ENCODE peak calls at places on chromosomes 4 and X, in four cellular contexts. D is left ventricle myocardium superior, H is sciatic nerve, Z is lower lobe of right lung. J is an unnamed sample.

GRCh38 chr4:26330186-26330787 is 9.5 kb downstream of the RBPJ start:
- ATAC-seq in D (peak; percentile 74), H (peak; percentile 79), Z (peak; percentile 69), J (peak; percentile 74)

GRCh38 chr4:10625130-10625529 is 59.4 kb downstream of the CLNK start:
- ATAC-seq in D (no peak), H (peak; percentile 82), Z (no peak), J (no peak)

GRCh38 chr4:153804742-153805141 is 15.9 kb upstream of the SFRP2 start:
- ATAC-seq in D (no peak), H (no peak), Z (no peak), J (no peak)

GRCh38 chr4:7323872-7324650 is 110.7 kb downstream of the PSAPL1 start:
- ATAC-seq in D (no peak), H (no peak), Z (no peak), J (no peak)

GRCh38 chr4:37757705-37758104 is 68.8 kb upstream of the PGM2 start:
- ATAC-seq in D (peak; percentile 34), H (no peak), Z (peak; percentile 61), J (no peak)

GRCh38 chr4:40261246-40262078 is 64.6 kb downstream of the RHOH start:
- ATAC-seq in D (no peak), H (no peak), Z (no peak), J (no peak)

GRCh38 chrX:46953137-46953527 is 40.9 kb downstream of the JADE3 start:
- ATAC-seq in D (no peak), H (peak; percentile 41), Z (no peak), J (peak; percentile 75)

GRCh38 chrX:9515464-9515863 is 50.6 kb downstream of the TBL1X start:
- ATAC-seq in D (no peak), H (no peak), Z (no peak), J (no peak)

GRCh38 chr4:83440148-83440814 is 15.3 kb downstream of the HELQ start:
- ATAC-seq in D (no peak), H (no peak), Z (no peak), J (no peak)

GRCh38 chr4:173446416-173446815 is 47.5 kb upstream of the SCRG1 start:
- ATAC-seq in D (no peak), H (no peak), Z (no peak), J (no peak)

GRCh38 chr4:21710212-21710843 is 238.2 kb downstream of the KCNIP4 start:
- ATAC-seq in D (no peak), H (no peak), Z (no peak), J (no peak)

GRCh38 chr4:124111411-124111810 is 601.1 kb downstream of the ANKRD50 start:
- ATAC-seq in D (no peak), H (no peak), Z (no peak), J (no peak)

J was measured in activated T-helper 17 cell treated with anti-CD3 and anti-CD28 coated beads, Interleukin-2, amount 50 U/mL, for 72 hours.